ENCODE peak calls at places on chromosomes 7 and 10, in eight cellular contexts. J is naive thymus-derived CD8-positive, alpha-beta T cell; O is GM10248; L is caudate nucleus; S is T-helper 1 cell; F is transverse colon; E is cardiac fibroblast; P is CD4-positive, alpha-beta T cell. D is an unnamed sample.

GRCh38 chr7:44748948-44749731 is 493 bp downstream of the ZMIZ2 start:
- DNase-seq in J (no peak), O (peak), L (no peak), S (no peak), F (no peak), E (no peak), P (no peak), D (no peak)

GRCh38 chr10:48760983-48761382 is 76.3 kb downstream of the WDFY4 start:
- DNase-seq in J (no peak), O (no peak), L (no peak), S (no peak), F (no peak), E (no peak), P (no peak), D (no peak)

GRCh38 chr10:35194906-35195305 is 68.3 kb downstream of the CREM start:
- DNase-seq in J (peak), O (no peak), L (no peak), S (peak), F (no peak), E (peak), P (no peak), D (no peak)

GRCh38 chr7:43362652-43363428 is 220.1 kb upstream of the STK17A start:
- DNase-seq in J (no peak), O (no peak), L (no peak), S (no peak), F (no peak), E (peak), P (no peak), D (no peak)

GRCh38 chr10:133276435-133277201 is at the start of gene ADAM8:
- DNase-seq in J (no peak), O (peak), L (no peak), S (peak), F (peak), E (no peak), P (peak), D (peak)

GRCh38 chr10:60237977-60238376 is 151.7 kb downstream of the ANK3 start:
- DNase-seq in J (no peak), O (peak), L (no peak), S (no peak), F (no peak), E (peak), P (no peak), D (no peak)

GRCh38 chr10:91598211-91598981 is 34.5 kb downstream of the PPP1R3C start:
- DNase-seq in J (no peak), O (no peak), L (no peak), S (no peak), F (no peak), E (peak), P (no peak), D (no peak)

GRCh38 chr7:68929712-68930395 is 668.4 kb upstream of the AUTS2 start:
- DNase-seq in J (no peak), O (no peak), L (no peak), S (no peak), F (no peak), E (peak), P (no peak), D (no peak)

GRCh38 chr7:51013218-51013786 is 230.6 kb upstream of the GRB10 start:
- DNase-seq in J (no peak), O (no peak), L (no peak), S (no peak), F (no peak), E (peak), P (no peak), D (no peak)

GRCh38 chr10:78211476-78212110 is 177.9 kb downstream of the RPS24 start:
- DNase-seq in J (no peak), O (no peak), L (no peak), S (no peak), F (no peak), E (peak), P (no peak), D (no peak)

GRCh38 chr7:155644971-155645509 is 579 bp downstream of the RBM33 start:
- DNase-seq in J (peak), O (peak), L (no peak), S (peak), F (peak), E (peak), P (peak), D (peak)

GRCh38 chr7:115689941-115690340 is 340.6 kb downstream of the TFEC start:
- DNase-seq in J (no peak), O (no peak), L (no peak), S (no peak), F (no peak), E (no peak), P (no peak), D (no peak)

GRCh38 chr10:8121199-8121890 is 66.9 kb downstream of the GATA3 start:
- DNase-seq in J (no peak), O (no peak), L (no peak), S (no peak), F (no peak), E (no peak), P (no peak), D (no peak)

GRCh38 chr7:158865462-158865922 is 9.1 kb downstream of the DYNC2I1 start:
- DNase-seq in J (no peak), O (peak), L (no peak), S (no peak), F (peak), E (no peak), P (no peak), D (peak)

GRCh38 chr7:102810916-102811315 is 62.1 kb downstream of the FAM185A start:
- DNase-seq in J (no peak), O (no peak), L (no peak), S (no peak), F (no peak), E (no peak), P (no peak), D (no peak)

GRCh38 chr10:75553550-75553949 is 122.1 kb downstream of the LRMDA start:
- DNase-seq in J (no peak), O (no peak), L (no peak), S (no peak), F (no peak), E (no peak), P (no peak), D (no peak)

GRCh38 chr10:79084012-79084971 is 15.5 kb downstream of the ZMIZ1 start:
- DNase-seq in J (peak), O (no peak), L (no peak), S (no peak), F (peak), E (peak), P (no peak), D (peak)

GRCh38 chr7:101636822-101637623 is 7.9 kb upstream of the MYL10 start:
- DNase-seq in J (no peak), O (no peak), L (no peak), S (no peak), F (no peak), E (no peak), P (no peak), D (no peak)